ENCODE peak calls at places on chromosomes 16 and 17, in five cellular contexts. C is H1, W is GM12878, M is NT2/D1, S is HEK293T. I is an unnamed sample.

GRCh38 chr17:50845260-50846147 is 10.1 kb downstream of the WFIKKN2 start:
- DNase-seq in C (no peak), W (no peak), M (no peak), S (peak), I (no peak)

GRCh38 chr16:19118938-19119431 is 5.2 kb downstream of the ITPRIPL2 start:
- DNase-seq in C (no peak), W (no peak), M (no peak), S (no peak), I (no peak)

GRCh38 chr16:50209548-50210265 is 56.6 kb downstream of the TENT4B start:
- DNase-seq in C (no peak), W (no peak), M (no peak), S (no peak), I (no peak)

GRCh38 chr17:42133461-42134041 is 10.9 kb downstream of the HSPB9 start:
- DNase-seq in C (no peak), W (no peak), M (no peak), S (no peak), I (no peak)

GRCh38 chr16:86222965-86223551 is 287.3 kb upstream of the FOXF1 start:
- DNase-seq in C (no peak), W (no peak), M (no peak), S (no peak), I (no peak)

GRCh38 chr17:81367171-81367570 is 28.1 kb upstream of the BAHCC1 start:
- DNase-seq in C (no peak), W (no peak), M (no peak), S (no peak), I (no peak)

GRCh38 chr17:62819511-62820221 is 11.6 kb upstream of the MARCHF10 start:
- DNase-seq in C (no peak), W (no peak), M (peak), S (peak), I (peak)

GRCh38 chr16:13779676-13780075 is 140.3 kb upstream of the ERCC4 start:
- DNase-seq in C (no peak), W (no peak), M (no peak), S (no peak), I (no peak)

GRCh38 chr17:7922499-7923289 is 6.6 kb upstream of the RNF227 start:
- DNase-seq in C (no peak), W (no peak), M (no peak), S (no peak), I (no peak)

GRCh38 chr17:57899822-57900221 is 50.0 kb upstream of the MRPS23 start:
- DNase-seq in C (no peak), W (no peak), M (no peak), S (no peak), I (no peak)

GRCh38 chr17:57900991-57901743 is 51.3 kb upstream of the MRPS23 start:
- DNase-seq in C (no peak), W (no peak), M (no peak), S (no peak), I (no peak)

GRCh38 chr17:57899391-57899790 is 49.5 kb upstream of the MRPS23 start:
- DNase-seq in C (no peak), W (no peak), M (no peak), S (no peak), I (no peak)

GRCh38 chr17:57895382-57896060 is 45.7 kb upstream of the MRPS23 start:
- DNase-seq in C (no peak), W (no peak), M (no peak), S (no peak), I (no peak)

DNA sequence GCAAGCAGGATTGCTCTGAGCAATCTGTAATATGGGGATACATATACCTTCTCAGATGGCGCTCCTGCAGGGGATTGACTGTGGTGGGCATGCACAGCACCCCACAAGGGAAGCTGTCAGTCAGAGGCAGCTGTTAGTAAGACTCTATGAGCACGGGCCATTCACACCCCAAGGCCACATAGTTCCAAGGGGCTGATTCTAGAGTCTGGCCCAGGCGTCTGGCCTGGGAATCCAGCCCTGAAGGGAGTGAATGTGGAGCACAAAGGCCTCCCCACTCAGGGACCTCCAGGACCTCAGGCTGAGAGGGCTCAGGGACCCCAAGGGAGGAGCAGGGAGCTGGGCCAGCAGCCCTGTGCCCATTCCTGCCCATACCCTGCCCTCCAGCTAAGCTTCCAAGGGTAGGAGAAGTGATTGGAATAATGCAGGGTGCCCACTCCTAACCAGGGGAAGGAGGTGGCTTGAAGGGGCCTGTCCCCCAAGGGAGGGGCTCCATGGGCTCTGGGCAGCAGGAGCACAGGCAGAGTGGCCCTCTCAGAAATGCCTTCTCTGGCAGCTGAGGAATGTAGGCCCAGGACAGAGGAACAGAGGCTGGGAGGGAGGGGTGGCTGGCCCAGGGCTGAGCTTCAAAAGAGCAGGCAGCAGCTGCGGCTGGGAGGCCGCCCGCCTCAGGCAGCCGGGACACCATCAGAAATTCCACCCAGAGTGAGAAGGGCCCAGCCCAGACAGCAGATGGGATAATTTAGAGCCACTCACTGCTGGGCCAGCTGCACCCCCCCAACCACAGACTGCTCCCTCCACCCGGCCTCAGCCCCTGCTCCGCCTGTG is 48.9 kb upstream of the MRPS23 start:
- DNase-seq in C (peak), W (no peak), M (no peak), S (no peak), I (peak)
- TF ChIP-seq SUZ12 in C (no peak), W (no peak), M (no peak), S (no peak), I (no peak)

GRCh38 chr17:82959990-82960418 is 119.4 kb upstream of the METRNL start:
- DNase-seq in C (no peak), W (no peak), M (no peak), S (no peak), I (no peak)
- TF ChIP-seq SUZ12 in C (no peak), W (no peak), M (no peak), S (no peak), I (no peak)

GRCh38 chr17:17924857-17925250 is 47.3 kb downstream of the TOM1L2 start:
- DNase-seq in C (no peak), W (no peak), M (no peak), S (no peak), I (no peak)

GRCh38 chr17:17922198-17922901 is 49.9 kb downstream of the TOM1L2 start:
- DNase-seq in C (no peak), W (no peak), M (no peak), S (no peak), I (no peak)

GRCh38 chr17:17924131-17924856 is 47.9 kb downstream of the TOM1L2 start:
- DNase-seq in C (no peak), W (no peak), M (no peak), S (no peak), I (no peak)

GRCh38 chr17:17919169-17920107 is 52.8 kb downstream of the TOM1L2 start:
- DNase-seq in C (no peak), W (peak), M (peak), S (peak), I (peak)

GRCh38 chr17:17921192-17922082 is 50.8 kb downstream of the TOM1L2 start:
- DNase-seq in C (peak), W (no peak), M (peak), S (no peak), I (peak)
- TF ChIP-seq SUZ12 in C (no peak), W (no peak), M (no peak), S (no peak), I (no peak)

GRCh38 chr17:48002920-48003685 is 32.2 kb downstream of the CDK5RAP3 start:
- DNase-seq in C (no peak), W (no peak), M (no peak), S (no peak), I (no peak)

GRCh38 chr17:48001187-48001586 is 30.3 kb downstream of the CDK5RAP3 start:
- DNase-seq in C (no peak), W (no peak), M (no peak), S (no peak), I (no peak)

GRCh38 chr17:48003686-48004120 is 32.8 kb downstream of the CDK5RAP3 start:
- DNase-seq in C (no peak), W (no peak), M (no peak), S (no peak), I (no peak)

GRCh38 chr17:48004973-48005372 is 32.6 kb downstream of the COPZ2 start:
- DNase-seq in C (no peak), W (no peak), M (no peak), S (no peak), I (no peak)

GRCh38 chr17:48002208-48002919 is 31.5 kb downstream of the CDK5RAP3 start:
- DNase-seq in C (no peak), W (peak), M (no peak), S (no peak), I (peak)
- TF ChIP-seq SUZ12 in C (no peak), W (no peak), M (no peak), S (no peak), I (no peak)

DNA sequence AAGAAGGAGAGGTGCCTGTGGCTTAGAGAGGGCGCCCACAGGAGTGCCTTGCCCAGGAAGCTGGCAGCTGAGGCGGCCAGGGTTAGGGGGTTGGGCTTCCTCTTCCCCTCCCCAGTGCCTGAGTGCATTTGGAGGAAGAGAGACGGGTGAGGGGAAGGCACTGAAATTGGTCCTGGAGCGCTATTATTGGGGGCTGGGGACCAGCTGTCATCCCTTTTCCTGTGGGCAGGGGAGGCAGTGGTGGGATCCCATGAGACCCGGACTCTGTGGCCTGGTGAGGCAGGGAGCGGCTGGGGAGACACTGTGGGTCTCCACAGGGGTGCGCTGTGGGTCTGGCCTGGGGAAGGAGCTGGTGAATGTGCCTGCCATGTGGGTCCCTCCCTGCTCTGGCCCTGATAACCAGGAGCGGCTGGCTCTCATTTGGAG is 259.7 kb downstream of the SEC14L1 start:
- DNase-seq in C (no peak), W (no peak), M (no peak), S (no peak), I (no peak)
- TF ChIP-seq SUZ12 in C (no peak), W (no peak), M (no peak), S (no peak), I (no peak)

I was measured in HepG2.